ENCODE peak calls at places on chromosome 19, in five cellular contexts. M is dorsolateral prefrontal cortex, D is heart right ventricle, J is esophagus squamous epithelium, Y is fibroblast of lung. N is an unnamed sample.

GRCh38 chr19:31092189-31092753 is 257.0 kb downstream of the TSHZ3 start:
- DNase-seq in M (no peak), D (no peak), J (no peak), Y (no peak), N (no peak)

GRCh38 chr19:33234736-33235135 is 9.1 kb upstream of the SLC7A10 start:
- DNase-seq in M (no peak), D (no peak), J (no peak), Y (no peak), N (no peak)

GRCh38 chr19:15860522-15860921 is 37.4 kb downstream of the CYP4F2 start:
- DNase-seq in M (no peak), D (no peak), J (no peak), Y (no peak), N (no peak)

GRCh38 chr19:12801466-12802266 is at the start of the genes PRDX2 and THSD8:
- DNase-seq in M (peak), D (peak), J (no peak), Y (peak), N (no peak)

GRCh38 chr19:29535984-29536508 is 10.3 kb downstream of the VSTM2B start:
- DNase-seq in M (no peak), D (no peak), J (no peak), Y (no peak), N (no peak)

GRCh38 chr19:45677351-45678230 is 9.6 kb downstream of the GIPR start:
- DNase-seq in M (peak), D (peak), J (peak), Y (peak), N (peak)

GRCh38 chr19:35931161-35931873 is 4.9 kb upstream of the LRFN3 start:
- DNase-seq in M (peak), D (peak), J (peak), Y (peak), N (peak)

GRCh38 chr19:11187409-11187808 is 9.9 kb downstream of the KANK2 start:
- DNase-seq in M (no peak), D (no peak), J (no peak), Y (no peak), N (no peak)

GRCh38 chr19:10907925-10908324 is 20.5 kb downstream of the YIPF2 start:
- DNase-seq in M (no peak), D (no peak), J (no peak), Y (no peak), N (no peak)

GRCh38 chr19:11705474-11705873 is 33.3 kb downstream of the ZNF823 start:
- DNase-seq in M (no peak), D (no peak), J (no peak), Y (no peak), N (no peak)

GRCh38 chr19:38850231-38850975 is 617 bp upstream of the HNRNPL start:
- DNase-seq in M (peak), D (peak), J (peak), Y (peak), N (peak)
- TF ChIP-seq CTCF in M (peak), D (peak), J (peak), Y (peak), N (no peak)

GRCh38 chr19:5823579-5824281 is 15.8 kb downstream of the FUT6 start:
- DNase-seq in M (no peak), D (no peak), J (no peak), Y (no peak), N (no peak)
- TF ChIP-seq CTCF in M (no peak), D (no peak), J (peak), Y (no peak), N (no peak)

GRCh38 chr19:3526507-3527244 is 12.3 kb upstream of the TEKTIP1 start:
- DNase-seq in M (no peak), D (no peak), J (no peak), Y (no peak), N (no peak)
- TF ChIP-seq CTCF in M (no peak), D (no peak), J (no peak), Y (no peak), N (no peak)

GRCh38 chr19:17194608-17195007 is 20.5 kb upstream of the USE1 start:
- DNase-seq in M (no peak), D (no peak), J (no peak), Y (no peak), N (no peak)
- TF ChIP-seq CTCF in M (no peak), D (no peak), J (no peak), Y (no peak), N (no peak)

GRCh38 chr19:46824887-46825730 is 25.5 kb downstream of the AP2S1 start:
- DNase-seq in M (no peak), D (no peak), J (no peak), Y (peak), N (no peak)
- TF ChIP-seq CTCF in M (no peak), D (no peak), J (no peak), Y (no peak), N (no peak)

DNA sequence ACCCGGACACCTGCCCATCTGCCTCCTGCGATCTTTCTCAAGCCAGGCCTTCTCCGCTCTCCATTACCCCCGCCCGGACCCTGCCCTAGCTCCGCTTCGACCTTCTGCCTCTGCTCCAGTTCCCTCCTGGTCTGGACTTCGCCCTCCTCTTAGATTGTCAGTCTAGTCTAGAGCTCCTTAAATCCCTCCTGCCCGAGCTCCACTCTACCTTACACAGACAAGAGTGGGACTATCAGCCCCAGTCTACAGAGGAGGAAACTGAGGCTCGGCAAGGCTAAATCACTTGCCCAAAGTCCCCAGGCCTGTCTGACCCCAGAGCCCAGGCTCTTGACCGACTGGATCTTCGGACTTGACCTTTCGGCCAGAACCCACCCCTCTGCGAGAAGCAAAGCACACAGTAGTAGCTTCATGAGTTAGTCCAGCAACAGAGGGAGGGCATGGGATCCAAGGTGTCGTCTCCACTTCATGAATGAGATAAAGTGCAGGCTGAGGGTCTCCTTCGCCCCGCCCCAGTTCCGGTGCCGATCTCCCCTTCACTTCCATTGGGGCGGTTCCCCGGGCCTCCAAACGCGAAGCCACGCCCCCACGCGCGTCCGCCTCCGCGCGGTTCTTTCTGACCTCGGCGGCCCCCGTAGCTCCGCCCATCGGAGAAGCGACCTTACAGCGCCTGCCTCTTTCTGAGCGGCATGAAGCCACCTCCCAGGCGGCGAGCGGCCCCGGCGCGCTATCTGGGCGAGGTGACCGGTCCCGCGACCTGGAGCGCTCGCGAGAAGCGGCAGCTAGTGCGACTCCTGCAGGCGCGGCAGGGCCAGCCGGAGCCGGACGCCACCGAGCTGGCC is at the start of gene SNAPC2:
- DNase-seq in M (peak), D (peak), J (peak), Y (peak), N (peak)
- TF ChIP-seq CTCF in M (peak), D (peak), J (no peak), Y (no peak), N (no peak)

DNA sequence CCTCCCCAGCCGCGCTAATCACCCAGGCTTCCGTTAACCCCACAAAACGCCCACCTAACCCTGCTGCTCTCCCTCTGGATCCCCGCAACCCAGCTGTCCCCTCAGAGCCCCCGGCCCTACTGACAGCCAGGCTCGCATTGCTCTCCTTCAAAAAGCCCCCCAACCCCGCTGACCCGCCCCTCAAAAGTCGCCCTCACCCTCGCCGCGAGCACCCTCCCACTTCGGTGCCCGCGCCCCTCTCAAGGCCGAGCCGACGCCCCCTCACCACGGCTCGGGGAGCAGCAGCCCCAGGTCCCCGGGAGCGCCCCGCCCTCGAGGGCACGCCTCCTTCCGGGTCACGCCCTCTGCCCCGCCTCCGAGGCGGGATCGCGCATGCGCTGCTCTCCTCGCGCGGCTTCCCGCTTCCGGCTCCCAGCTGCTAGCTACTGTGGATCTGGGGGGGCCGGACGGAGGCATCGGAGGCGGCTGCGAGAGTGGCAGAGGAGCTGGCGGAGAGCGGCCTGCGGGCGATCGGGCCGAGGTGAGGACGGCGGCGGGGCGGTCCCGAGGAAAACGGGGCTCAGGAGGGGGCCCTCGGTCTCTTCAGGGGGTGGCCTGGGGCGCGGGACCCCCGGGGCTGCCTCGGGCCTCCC is 46.1 kb downstream of the ARHGEF18 start:
- DNase-seq in M (peak), D (peak), J (peak), Y (peak), N (peak)
- TF ChIP-seq CTCF in M (peak), D (no peak), J (no peak), Y (no peak), N (no peak)